ENCODE peak calls at places on chromosome X, in seven cellular contexts. P is bronchial epithelial cell, C is uterus, D is neuronal stem cell, O is NT2/D1, E is lower lobe of right lung, M is ovary. H is an unnamed sample. For H3K27me3 and H3K36me3, the result is how much of the 10 kb centered on the place peaks cover.

GRCh38 chrX:56757327-56757726 is 28.3 kb downstream of the NBDY start:
- DNase-seq in E (no peak), O (no peak), M (no peak), C (no peak), P (no peak), D (no peak), H (no peak)

GRCh38 chrX:31271615-31272471 is 200.0 kb upstream of the FTHL17 start:
- DNase-seq in P (peak), E (no peak), D (no peak), O (no peak), C (no peak), M (no peak), H (no peak)

GRCh38 chrX:103362504-103362903 is 6.2 kb downstream of the TCEAL9 start:
- DNase-seq in P (peak), M (no peak), D (no peak), C (no peak), E (no peak), O (no peak), H (no peak)

GRCh38 chrX:17104433-17104832 is 158.0 kb downstream of the REPS2 start:
- DNase-seq in P (no peak), D (no peak), C (no peak), O (no peak), E (no peak), M (no peak), H (no peak)

GRCh38 chrX:76420237-76420636 is 7.3 kb upstream of the MAGEE1 start:
- DNase-seq in P (no peak), D (no peak), E (no peak), O (no peak), C (no peak), M (no peak), H (no peak)

GRCh38 chrX:118353081-118353850 is 7.4 kb downstream of the WDR44 start:
- DNase-seq in M (no peak), P (peak), E (no peak), C (no peak), D (no peak), O (no peak), H (no peak)

GRCh38 chrX:133444952-133445831 is 29.9 kb upstream of the GPC4 start:
- DNase-seq in D (no peak), E (no peak), P (peak), M (no peak), O (no peak), C (no peak), H (no peak)

GRCh38 chrX:100980608-100981497 is 11.3 kb downstream of the ARL13A start:
- DNase-seq in O (no peak), D (no peak), P (peak), C (no peak), E (peak), M (no peak), H (no peak)

GRCh38 chrX:52424658-52425057 is 55.8 kb downstream of the XAGE2 start:
- DNase-seq in O (no peak), P (peak), D (no peak), M (no peak), E (no peak), C (no peak), H (no peak)

GRCh38 chrX:11430266-11430665 is 137.1 kb downstream of the AMELX start:
- DNase-seq in E (no peak), C (no peak), P (peak), M (no peak), O (no peak), D (no peak), H (no peak)

GRCh38 chrX:10800776-10801175 is 180.4 kb upstream of the MID1 start:
- DNase-seq in E (no peak), O (no peak), D (no peak), M (no peak), C (no peak), P (no peak), H (no peak)

GRCh38 chrX:49701323-49701722 is 5.5 kb upstream of the PAGE1 start:
- DNase-seq in D (no peak), C (no peak), P (no peak), M (no peak), E (no peak), O (no peak), H (no peak)

GRCh38 chrX:134898450-134898849 is 92.3 kb upstream of the SMIM10 start:
- DNase-seq in O (no peak), E (no peak), P (no peak), M (no peak), D (no peak), C (no peak), H (no peak)

GRCh38 chrX:103540145-103540544 is 20.9 kb upstream of the RAB40A start:
- DNase-seq in E (no peak), O (no peak), P (peak), M (no peak), C (no peak), D (no peak), H (no peak)

GRCh38 chrX:10989386-10989785 is 121.7 kb upstream of the HCCS start:
- DNase-seq in O (peak), D (peak), E (no peak), P (no peak), M (no peak), C (no peak), H (no peak)

GRCh38 chrX:3514996-3515395 is 168.5 kb upstream of the MXRA5 start:
- DNase-seq in P (peak), D (no peak), E (no peak), M (no peak), O (no peak), C (no peak), H (no peak)

GRCh38 chrX:128862557-128862956 is 660.7 kb downstream of the SMARCA1 start:
- DNase-seq in D (no peak), M (no peak), C (no peak), O (no peak), P (no peak), E (no peak), H (no peak)

DNA sequence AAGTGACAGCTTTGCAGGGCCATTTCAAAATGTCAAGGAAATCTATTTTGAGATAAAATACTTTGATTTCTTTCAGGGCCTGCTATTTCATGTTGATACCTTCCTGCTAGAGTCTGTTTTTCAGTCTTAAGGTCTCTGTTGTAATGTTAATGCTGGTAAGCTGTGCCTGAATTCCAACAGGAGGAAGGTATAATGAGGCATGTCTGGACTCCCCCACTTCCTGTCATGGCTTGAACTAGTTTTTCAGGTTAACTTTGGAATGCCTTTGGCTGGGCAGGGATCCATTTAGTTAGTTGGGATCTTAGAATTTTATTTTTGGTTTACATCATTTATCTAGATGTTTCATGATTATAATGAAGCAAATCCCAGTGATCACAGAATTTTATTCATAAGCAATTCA is 279.0 kb downstream of the CFAP47 start:
- DNase-seq in C (no peak), M (no peak), P (peak), O (peak), D (no peak), E (no peak), H (no peak)
- H3K27me3 ChIP-seq in C (under half), M (under half), P (under half), O (under half), D (under half), E (under half), H (under half)

GRCh38 chrX:47570794-47571193 is 9.8 kb downstream of the ARAF start:
- DNase-seq in P (no peak), M (no peak), E (no peak), C (no peak), O (no peak), D (no peak), H (no peak)
- H3K36me3 ChIP-seq in P (under half), M (under half), E (half or more), C (under half), O (half or more), D (half or more), H (under half)

GRCh38 chrX:85493821-85494220 is 114.4 kb upstream of the POF1B start:
- DNase-seq in D (no peak), O (no peak), C (no peak), P (peak), E (no peak), M (no peak), H (no peak)
- H3K27me3 ChIP-seq in D (under half), O (under half), C (under half), P (under half), E (under half), M (under half), H (under half)

GRCh38 chrX:20593402-20593801 is 326.7 kb upstream of the RPS6KA3 start:
- DNase-seq in D (no peak), C (no peak), E (no peak), M (no peak), O (no peak), P (no peak), H (no peak)

GRCh38 chrX:20594985-20595384 is 328.3 kb upstream of the RPS6KA3 start:
- DNase-seq in C (no peak), E (no peak), M (no peak), P (peak), O (no peak), D (peak), H (no peak)

GRCh38 chrX:20596856-20597255 is 330.1 kb upstream of the RPS6KA3 start:
- DNase-seq in O (no peak), E (no peak), D (no peak), C (no peak), P (no peak), M (no peak), H (no peak)

GRCh38 chrX:20593836-20594235 is 327.1 kb upstream of the RPS6KA3 start:
- DNase-seq in E (no peak), O (no peak), M (no peak), P (no peak), C (no peak), D (no peak), H (no peak)

DNA sequence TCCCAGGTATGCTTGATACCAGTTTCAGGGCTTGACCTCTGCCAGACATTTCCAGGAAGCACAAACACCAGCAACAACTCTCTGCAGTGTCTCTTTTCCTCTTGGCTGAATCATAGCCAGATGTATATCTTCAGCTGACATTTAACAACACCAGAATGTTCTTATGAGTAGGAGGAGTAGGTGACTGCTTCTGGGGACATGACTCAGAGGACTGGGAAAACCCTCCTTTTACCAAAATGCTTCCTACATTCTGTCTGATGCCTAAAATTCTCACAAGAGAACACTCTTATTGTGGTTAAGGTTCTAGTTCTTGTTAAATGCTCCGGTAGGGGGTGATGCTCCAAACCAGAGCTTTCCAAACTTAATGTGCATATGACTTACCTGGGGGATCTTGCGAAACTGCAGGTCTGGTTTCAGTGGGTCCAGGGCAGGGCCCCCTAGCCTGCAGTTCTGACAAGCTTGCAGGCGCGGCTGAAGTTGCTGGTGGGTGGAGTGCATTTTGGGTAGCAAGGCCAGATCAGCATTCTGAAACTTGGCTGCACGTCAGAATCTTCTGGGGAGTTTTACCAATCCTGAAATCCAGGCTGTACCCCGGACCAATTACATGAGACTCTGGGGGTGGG is 329.3 kb upstream of the RPS6KA3 start:
- DNase-seq in O (no peak), E (no peak), D (no peak), P (peak), C (no peak), M (no peak), H (no peak)
- H3K36me3 ChIP-seq in O (under half), E (under half), D (under half), P (under half), C (under half), M (under half), H (under half)

DNA sequence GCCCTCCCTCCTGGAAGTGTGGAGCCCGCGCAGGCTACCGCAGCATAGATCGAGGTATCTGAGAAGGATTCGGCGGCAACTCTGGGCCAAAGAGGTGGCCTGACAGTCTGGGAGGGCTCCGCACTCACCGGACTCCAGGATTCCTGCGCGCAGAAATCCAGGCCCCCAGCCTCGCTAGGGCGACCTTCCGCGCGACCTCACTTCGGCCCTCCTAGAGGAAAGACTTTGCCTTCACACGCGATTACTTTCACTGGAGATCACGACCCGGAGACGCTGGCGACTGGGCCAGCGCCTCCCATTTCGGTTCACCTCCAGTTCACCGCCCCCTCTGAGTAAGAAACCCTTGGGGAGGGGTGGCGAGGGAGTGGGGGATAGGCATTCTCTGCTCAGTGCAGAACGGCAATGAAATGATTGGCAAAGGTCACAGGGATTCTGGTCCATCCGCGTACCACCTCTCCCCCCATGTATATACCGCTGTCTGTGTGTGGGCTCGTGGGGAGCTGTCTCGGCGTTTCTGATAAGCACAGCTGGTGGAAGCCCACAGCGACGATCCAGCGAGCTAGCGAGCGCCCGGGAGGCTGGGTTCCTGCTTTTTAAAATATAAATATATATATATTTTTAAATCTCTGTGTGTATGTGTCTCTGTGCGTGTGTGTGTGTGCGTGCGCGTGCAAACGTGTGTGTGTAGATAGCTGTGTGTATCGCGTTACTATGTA is 2.5 kb downstream of the POU3F4 start:
- DNase-seq in M (no peak), P (no peak), D (no peak), C (no peak), E (no peak), O (no peak), H (no peak)
- H3K27me3 ChIP-seq in M (under half), P (under half), D (under half), C (under half), E (under half), O (under half), H (under half)

GRCh38 chrX:1388651-1389050 is 3.3 kb downstream of the SLC25A6 start:
- DNase-seq in P (no peak), O (no peak), C (no peak), E (peak), D (no peak), M (peak), H (no peak)
- H3K36me3 ChIP-seq in P (under half), O (half or more), C (under half), E (half or more), D (half or more), M (under half), H (half or more)

GRCh38 chrX:91257388-91257787 is 177.3 kb upstream of the PABPC5 start:
- DNase-seq in O (no peak), C (no peak), P (no peak), D (no peak), E (no peak), M (no peak), H (no peak)
- H3K27me3 ChIP-seq in O (under half), C (under half), P (under half), D (under half), E (under half), M (under half), H (under half)

DNA sequence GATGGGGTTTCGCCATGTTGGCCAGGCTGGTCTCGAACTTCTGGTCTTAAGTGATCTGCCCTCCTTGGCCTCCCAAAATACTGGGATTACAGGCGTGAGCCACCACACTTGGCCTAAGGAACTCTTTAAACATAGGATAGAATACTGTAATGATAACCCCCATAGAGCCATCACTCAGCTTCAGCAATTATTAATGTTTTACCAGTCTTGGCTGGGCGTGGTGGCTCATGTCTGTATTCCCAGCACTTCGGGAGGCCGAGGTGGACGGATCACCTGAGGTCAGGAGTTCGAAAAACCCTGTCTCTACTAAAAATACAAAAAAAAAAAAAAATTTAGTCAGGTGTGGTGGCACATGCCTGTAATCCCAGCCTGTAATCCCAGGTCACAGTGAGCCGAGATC is 15.1 kb downstream of the EIF2S3 start:
- DNase-seq in D (no peak), C (no peak), E (no peak), O (no peak), P (no peak), M (no peak), H (no peak)
- H3K36me3 ChIP-seq in D (half or more), C (under half), E (half or more), O (half or more), P (under half), M (under half), H (under half)

DNA sequence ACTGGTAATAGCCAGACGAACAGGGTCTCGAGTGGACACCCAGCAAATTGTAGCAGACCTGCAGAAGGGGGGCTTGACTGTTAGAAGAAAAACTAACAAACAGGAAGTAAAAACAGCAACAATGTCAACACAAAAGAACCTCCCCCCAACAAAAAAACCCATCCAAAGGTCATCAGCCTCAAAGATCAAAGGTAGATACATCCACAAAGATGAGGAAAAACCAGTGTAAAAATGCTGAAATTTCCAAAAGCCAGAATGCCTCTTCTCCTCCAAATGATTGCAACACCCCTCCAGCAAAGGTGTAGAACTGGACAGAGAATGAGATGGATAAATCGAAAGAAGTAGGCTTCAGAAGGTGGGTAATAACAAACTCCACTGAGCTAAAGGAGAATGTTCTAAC is 313.0 kb upstream of the TEX13C start:
- DNase-seq in E (no peak), O (no peak), M (no peak), C (no peak), P (no peak), D (no peak), H (no peak)
- H3K27me3 ChIP-seq in E (under half), O (under half), M (under half), C (under half), P (under half), D (under half), H (under half)

H was measured in GM06990.